ENCODE peak calls at places on chromosome 22, in ten cellular contexts. N is transverse colon, G is H9, X is mammary epithelial cell, W is body of pancreas, L is neural progenitor cell, S is heart left ventricle, Y is Peyer's patch, B is Panc1, E is right atrium auricular region. F is an unnamed sample.

GRCh38 chr22:37126383-37126782 is 16.9 kb upstream of the TMPRSS6 start:
- DNase-seq in N (no peak), G (peak; percentile 74), X (no peak), W (no peak), L (peak; percentile 50), S (no peak), Y (no peak), B (no peak), E (no peak), F (no peak)

GRCh38 chr22:35697142-35697541 is 20.5 kb upstream of the APOL5 start:
- DNase-seq in N (no peak), G (no peak), X (no peak), W (no peak), L (no peak), S (no peak), Y (no peak), B (no peak), E (no peak), F (no peak)

GRCh38 chr22:48182896-48183805 is 1420.7 kb downstream of the TBC1D22A start:
- DNase-seq in N (no peak), G (peak; percentile 27), X (no peak), W (no peak), L (no peak), S (no peak), Y (no peak), B (no peak), E (no peak), F (no peak)

GRCh38 chr22:36467946-36468345 is 13.5 kb downstream of the TXN2 start:
- DNase-seq in N (no peak), G (no peak), X (peak; percentile 91), W (no peak), L (no peak), S (peak; percentile 76), Y (no peak), B (no peak), E (no peak), F (peak; percentile 48)

GRCh38 chr22:22746963-22747933 is 102.8 kb downstream of the GGTLC2 start:
- DNase-seq in N (peak; percentile 16), G (no peak), X (no peak), W (no peak), L (no peak), S (no peak), Y (peak; percentile 35), B (no peak), E (no peak), F (no peak)

GRCh38 chr22:48097723-48098122 is 1335.3 kb downstream of the TBC1D22A start:
- DNase-seq in N (no peak), G (no peak), X (no peak), W (no peak), L (no peak), S (no peak), Y (no peak), B (no peak), E (no peak), F (no peak)

GRCh38 chr22:36823177-36823839 is 6.5 kb upstream of the PVALB start:
- DNase-seq in N (no peak), G (peak; percentile 51), X (no peak), W (no peak), L (peak; percentile 58), S (no peak), Y (no peak), B (no peak), E (no peak), F (no peak)

GRCh38 chr22:37260939-37261338 is 16.9 kb upstream of the RAC2 start:
- DNase-seq in N (peak; percentile 63), G (peak; percentile 78), X (peak; percentile 35), W (peak; percentile 55), L (peak; percentile 82), S (peak; percentile 78), Y (peak; percentile 75), B (no peak), E (no peak), F (peak; percentile 55)

GRCh38 chr22:21917206-21917958 is 35.3 kb downstream of the PPM1F start:
- DNase-seq in N (no peak), G (no peak), X (no peak), W (peak; percentile 73), L (no peak), S (no peak), Y (no peak), B (no peak), E (no peak), F (no peak)

GRCh38 chr22:31144223-31144622 is 3.9 kb upstream of the PLA2G3 start:
- DNase-seq in N (no peak), G (no peak), X (peak; percentile 59), W (no peak), L (no peak), S (no peak), Y (no peak), B (no peak), E (no peak), F (no peak)

GRCh38 chr22:43829448-43829821 is 17.3 kb upstream of the EFCAB6 start:
- DNase-seq in N (no peak), G (no peak), X (no peak), W (no peak), L (no peak), S (no peak), Y (no peak), B (no peak), E (no peak), F (peak; percentile 37)
- H3K27ac ChIP-seq in N (no peak overlapping the region), G (no peak overlapping the region), X (no peak overlapping the region), W (no peak overlapping the region), L (no peak overlapping the region), S (peak overlapping the region; percentile 44), Y (no peak overlapping the region), B (no peak overlapping the region), E (peak overlapping the region; percentile 77), F (peak overlapping the region; percentile 90)

GRCh38 chr22:42160251-42160650 is 29.6 kb upstream of the CYP2D6 start:
- DNase-seq in N (no peak), G (no peak), X (no peak), W (no peak), L (no peak), S (no peak), Y (no peak), B (no peak), E (no peak), F (no peak)

GRCh38 chr22:42160830-42161696 is 30.5 kb upstream of the CYP2D6 start:
- DNase-seq in N (peak; percentile 53), G (no peak), X (no peak), W (no peak), L (no peak), S (no peak), Y (no peak), B (no peak), E (no peak), F (no peak)

GRCh38 chr22:42164901-42165300 is 34.3 kb upstream of the CYP2D6 start:
- DNase-seq in N (no peak), G (no peak), X (no peak), W (no peak), L (no peak), S (no peak), Y (no peak), B (no peak), E (no peak), F (no peak)

GRCh38 chr22:42163515-42163914 is 32.9 kb upstream of the CYP2D6 start:
- DNase-seq in N (no peak), G (no peak), X (no peak), W (no peak), L (no peak), S (no peak), Y (no peak), B (no peak), E (no peak), F (no peak)

DNA sequence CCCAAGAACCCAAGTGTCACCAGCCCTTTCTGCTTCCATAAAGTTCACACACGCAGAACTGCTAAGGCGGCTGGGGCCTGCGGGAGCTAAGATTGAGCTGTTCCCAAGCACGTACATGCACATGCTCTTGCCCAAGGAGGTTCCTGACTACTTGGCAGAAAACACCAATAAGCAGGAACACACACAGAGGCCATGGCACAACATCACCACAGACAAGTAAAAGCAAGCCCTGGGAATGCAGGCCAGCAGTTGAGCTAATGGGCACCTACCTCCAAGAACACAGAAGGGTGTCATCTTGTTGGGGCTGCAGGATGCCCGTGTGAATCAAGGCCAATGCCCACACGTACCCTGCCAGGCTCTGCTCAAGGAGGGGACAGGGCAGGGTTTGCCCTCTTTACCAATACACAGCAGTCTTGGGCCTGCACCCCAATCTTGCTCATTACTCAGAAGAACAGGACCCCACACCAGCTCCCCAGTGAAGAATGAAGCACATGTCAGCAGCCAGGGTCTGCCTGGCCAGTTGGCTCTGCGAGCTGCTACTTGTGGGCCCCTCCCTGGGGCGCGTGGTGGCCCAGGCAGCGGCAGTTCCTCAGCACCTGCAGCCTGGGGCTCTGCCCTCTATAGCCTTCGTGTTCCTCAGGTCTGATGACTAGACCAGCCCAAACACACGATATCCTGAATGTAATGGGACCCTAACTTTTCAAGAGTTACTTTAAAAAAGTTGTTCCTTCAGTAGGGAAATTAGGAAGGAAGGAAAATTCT is 32.3 kb upstream of the CYP2D6 start:
- DNase-seq in N (no peak), G (no peak), X (peak; percentile 85), W (no peak), L (no peak), S (no peak), Y (no peak), B (no peak), E (no peak), F (no peak)
- H3K4me1 ChIP-seq in N (peaks cover 15% of the 10 kb centered on the region), G (no peaks in the 10 kb centered on the region), X (peaks cover 26% of the 10 kb centered on the region), W (no peaks in the 10 kb centered on the region), L (peaks cover 2% of the 10 kb centered on the region), S (no peaks in the 10 kb centered on the region), Y (no peaks in the 10 kb centered on the region), B (no peaks in the 10 kb centered on the region), E (no peaks in the 10 kb centered on the region), F (no peaks in the 10 kb centered on the region)

GRCh38 chr22:46349681-46350080 is 14.2 kb downstream of the TRMU start:
- DNase-seq in N (no peak), G (no peak), X (no peak), W (no peak), L (no peak), S (peak; percentile 27), Y (no peak), B (no peak), E (no peak), F (no peak)
- TF ChIP-seq CTCF in N (no peak), G (no peak), X (no peak), W (no peak), L (no peak), S (no peak), Y (no peak), B (no peak), E (no peak), F (no peak)

GRCh38 chr22:49936018-49936972 is 17.9 kb downstream of the CRELD2 start:
- DNase-seq in N (peak; percentile 92), G (peak; percentile 87), X (peak; percentile 87), W (peak; percentile 85), L (peak; percentile 52), S (peak; percentile 96), Y (peak; percentile 90), B (no peak), E (peak; percentile 96), F (peak; percentile 93)

GRCh38 chr22:49937758-49938564 is 19.5 kb downstream of the CRELD2 start:
- DNase-seq in N (no peak), G (no peak), X (no peak), W (no peak), L (no peak), S (no peak), Y (no peak), B (no peak), E (no peak), F (no peak)

GRCh38 chr22:49936973-49937757 is 18.7 kb downstream of the CRELD2 start:
- DNase-seq in N (no peak), G (no peak), X (no peak), W (no peak), L (no peak), S (no peak), Y (no peak), B (no peak), E (no peak), F (peak; percentile 60)

GRCh38 chr22:49941507-49942316 is 18.9 kb upstream of the PIM3 start:
- DNase-seq in N (no peak), G (no peak), X (no peak), W (no peak), L (no peak), S (no peak), Y (no peak), B (no peak), E (no peak), F (no peak)

GRCh38 chr22:49938565-49939136 is 20.2 kb downstream of the CRELD2 start:
- DNase-seq in N (no peak), G (no peak), X (no peak), W (no peak), L (no peak), S (no peak), Y (no peak), B (no peak), E (no peak), F (no peak)
- H3K27ac ChIP-seq in N (no peak overlapping the region), G (no peak overlapping the region), X (no peak overlapping the region), W (peak overlapping the region; percentile 74), L (no peak overlapping the region), S (no peak overlapping the region), Y (peak overlapping the region; percentile 89), B (no peak overlapping the region), E (no peak overlapping the region), F (peak overlapping the region; percentile 97)